ENCODE peak calls at places on chromosome 21, in five cellular contexts. W is astrocyte of the spinal cord, X is spleen, N is fibroblast of pulmonary artery, V is AG09319. Q is an unnamed sample.

GRCh38 chr21:31780944-31781343 is 49.0 kb upstream of the SCAF4 start:
- DNase-seq in W (no peak), X (no peak), N (no peak), V (no peak), Q (no peak)

GRCh38 chr21:28547795-28548194 is 444.9 kb downstream of the LTN1 start:
- DNase-seq in W (no peak), X (no peak), N (no peak), V (no peak), Q (no peak)

GRCh38 chr21:33998402-33998801 is 75.0 kb upstream of the MRPS6 start:
- DNase-seq in W (no peak), X (no peak), N (no peak), V (no peak), Q (no peak)

GRCh38 chr21:32687946-32688345 is 39.9 kb downstream of the SYNJ1 start:
- DNase-seq in W (no peak), X (no peak), N (no peak), V (no peak), Q (no peak)

GRCh38 chr21:45839274-45839673 is 142.3 kb upstream of the COL6A1 start:
- DNase-seq in W (peak), X (no peak), N (no peak), V (no peak), Q (no peak)

GRCh38 chr21:25385912-25386474 is 221.3 kb downstream of the MRPL39 start:
- DNase-seq in W (peak), X (no peak), N (peak), V (peak), Q (peak)

GRCh38 chr21:45317401-45318145 is 29.9 kb upstream of the POFUT2 start:
- DNase-seq in W (peak), X (peak), N (peak), V (peak), Q (no peak)

GRCh38 chr21:32958288-32958992 is 67.3 kb upstream of the OLIG2 start:
- DNase-seq in W (no peak), X (no peak), N (no peak), V (no peak), Q (no peak)

GRCh38 chr21:34886554-34887385 is 162.3 kb downstream of the RUNX1 start:
- DNase-seq in W (peak), X (peak), N (peak), V (no peak), Q (no peak)

GRCh38 chr21:45354970-45355369 is 50.0 kb upstream of the COL18A1 start:
- DNase-seq in W (no peak), X (no peak), N (no peak), V (no peak), Q (no peak)

GRCh38 chr21:22421416-22422190 is 1423.4 kb downstream of the NCAM2 start:
- DNase-seq in W (no peak), X (no peak), N (no peak), V (no peak), Q (no peak)

GRCh38 chr21:8989261-8989882 is 1532.0 kb upstream of the TPTE start:
- DNase-seq in W (no peak), X (no peak), N (no peak), V (no peak), Q (no peak)

GRCh38 chr21:31334648-31335121 is 9.4 kb downstream of the TIAM1 start:
- DNase-seq in W (peak), X (no peak), N (no peak), V (no peak), Q (no peak)

GRCh38 chr21:39445339-39446269 is at the start of gene LCA5L:
- DNase-seq in W (peak), X (peak), N (peak), V (peak), Q (peak)
- TF ChIP-seq CTCF in W (no peak), X (no peak), N (peak), V (peak), Q (no peak)

GRCh38 chr21:44298301-44298700 is 1.6 kb upstream of the PFKL start:
- DNase-seq in W (no peak), X (no peak), N (peak), V (no peak), Q (no peak)
- TF ChIP-seq CTCF in W (peak), X (no peak), N (peak), V (no peak), Q (peak)

GRCh38 chr21:39082656-39083376 is 100.4 kb downstream of the PSMG1 start:
- DNase-seq in W (no peak), X (no peak), N (no peak), V (no peak), Q (no peak)
- TF ChIP-seq CTCF in W (no peak), X (no peak), N (no peak), V (no peak), Q (no peak)

DNA sequence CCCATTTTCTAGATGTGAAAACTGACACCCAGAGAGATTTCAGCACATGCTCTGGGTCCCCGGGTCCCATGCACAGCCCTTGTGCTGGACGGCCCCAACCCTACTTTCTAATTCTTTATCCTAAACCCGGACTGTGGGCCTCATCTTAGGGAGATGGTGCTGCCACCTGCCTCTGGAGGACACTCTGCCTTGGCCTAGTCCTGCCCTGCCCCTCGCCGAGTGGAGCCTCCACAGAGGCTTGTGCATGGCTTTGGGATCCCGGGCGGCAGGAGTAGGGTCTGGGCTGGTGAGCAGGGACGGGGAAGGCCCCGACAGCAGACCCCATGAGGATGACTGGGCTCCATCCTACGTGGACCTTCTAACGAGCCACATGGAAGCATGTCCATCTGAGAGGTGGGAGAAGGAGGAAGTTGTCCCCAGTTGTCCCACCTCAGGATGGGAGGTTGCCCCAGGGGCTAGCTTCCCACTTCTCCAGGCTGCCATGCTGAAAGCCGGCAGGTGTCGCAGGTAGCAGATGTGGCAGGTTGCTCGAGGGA is 12.4 kb downstream of the MX2 start:
- DNase-seq in W (no peak), X (peak), N (no peak), V (no peak), Q (no peak)
- TF ChIP-seq CTCF in W (no peak), X (no peak), N (peak), V (no peak), Q (no peak)

GRCh38 chr21:17679002-17679600 is 66.4 kb upstream of the BTG3 start:
- DNase-seq in W (peak), X (no peak), N (peak), V (peak), Q (peak)
- TF ChIP-seq CTCF in W (peak), X (peak), N (peak), V (peak), Q (peak)

GRCh38 chr21:36663033-36663855 is 35.7 kb upstream of the SIM2 start:
- DNase-seq in W (no peak), X (no peak), N (peak), V (no peak), Q (no peak)

GRCh38 chr21:36658926-36659325 is 40.0 kb upstream of the SIM2 start:
- DNase-seq in W (no peak), X (no peak), N (no peak), V (no peak), Q (no peak)

GRCh38 chr21:36664678-36665022 is 34.3 kb upstream of the SIM2 start:
- DNase-seq in W (no peak), X (no peak), N (no peak), V (no peak), Q (no peak)

GRCh38 chr21:36657999-36658398 is 40.9 kb upstream of the SIM2 start:
- DNase-seq in W (no peak), X (no peak), N (no peak), V (no peak), Q (no peak)

DNA sequence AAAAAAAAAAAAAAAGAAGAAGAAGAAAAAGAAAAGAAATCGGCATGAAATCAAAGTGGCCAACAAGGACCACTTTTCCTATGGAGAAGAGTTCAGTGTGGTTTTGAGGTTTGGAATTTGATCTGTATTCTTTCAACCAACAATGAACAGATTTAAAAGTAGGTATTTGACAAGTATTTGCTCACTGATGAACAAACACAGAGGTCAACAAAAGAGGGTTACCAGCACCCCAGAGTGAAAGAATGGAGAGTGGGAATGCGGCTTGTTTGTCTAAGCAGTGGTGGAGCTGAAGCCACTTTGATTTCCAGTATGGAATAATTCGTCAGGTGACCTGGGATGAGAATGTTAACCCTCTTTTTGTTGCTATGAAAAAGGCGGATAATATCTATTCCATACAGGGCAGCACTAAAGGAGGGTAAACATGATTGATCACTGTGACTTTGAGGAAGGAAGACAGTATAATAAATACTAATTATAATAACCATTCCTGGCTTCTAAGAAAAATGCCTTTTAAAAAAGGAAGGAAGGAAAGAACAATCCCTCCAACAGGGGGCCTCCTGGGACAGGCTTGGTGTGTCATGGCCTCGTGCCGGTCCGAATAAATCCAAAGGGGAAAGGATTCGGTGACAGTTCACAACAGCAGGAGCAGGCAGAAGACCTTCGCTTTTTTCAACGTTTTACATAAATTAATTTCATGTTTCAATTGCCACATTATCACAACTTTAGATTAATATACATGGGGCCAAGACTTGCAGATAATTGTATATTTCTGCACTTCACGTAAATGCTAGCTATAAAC is 37.2 kb upstream of the SIM2 start:
- DNase-seq in W (peak), X (no peak), N (peak), V (no peak), Q (no peak)
- TF ChIP-seq CTCF in W (peak), X (no peak), N (peak), V (peak), Q (peak)

Q was measured in epithelial cell of proximal tubule.